ENCODE peak calls at places on chromosomes 6 and 20, in seven cellular contexts. Y is iPS-NIHi11; B is ELF-1; V is T follicular helper cell; A is T-helper 2 cell treated with Interferon-gamma antibody and Interleukin-4, amounts not matched to agents 5 μg/mL and 100 μg/mL, for 36 hours; W is HTR-8/SVneo; E is HCT116. M is an unnamed sample.

GRCh38 chr6:104788400-104788799 is 71.3 kb downstream of the HACE1 start:
- DNase-seq in E (no peak), V (no peak), Y (no peak), B (no peak), W (no peak), A (no peak), M (no peak)

GRCh38 chr20:61561111-61561830 is 309.2 kb downstream of the CDH4 start:
- DNase-seq in Y (no peak), W (no peak), B (no peak), A (no peak), V (no peak), E (no peak), M (no peak)

GRCh38 chr20:16308754-16309153 is 264.5 kb downstream of the KIF16B start:
- DNase-seq in E (no peak), V (no peak), Y (no peak), B (no peak), A (no peak), W (no peak), M (no peak)

GRCh38 chr6:151325075-151326050 is 66.0 kb downstream of the ZBTB2 start:
- DNase-seq in W (peak), Y (peak), B (no peak), V (no peak), E (peak), A (peak), M (peak)

GRCh38 chr6:8195714-8196104 is 93.4 kb upstream of the EEF1E1 start:
- DNase-seq in W (no peak), Y (no peak), B (no peak), E (no peak), V (no peak), A (no peak), M (no peak)

GRCh38 chr20:44711237-44711636 is 3.9 kb upstream of the CCN5 start:
- DNase-seq in E (no peak), A (no peak), V (no peak), B (no peak), W (no peak), Y (no peak), M (no peak)

GRCh38 chr20:8057871-8058270 is 38.3 kb upstream of the TMX4 start:
- DNase-seq in A (no peak), E (no peak), V (no peak), Y (no peak), B (no peak), W (no peak), M (no peak)

GRCh38 chr6:147787407-147787806 is 278.9 kb downstream of the SAMD5 start:
- DNase-seq in E (no peak), Y (no peak), V (no peak), W (no peak), B (no peak), A (no peak), M (no peak)

GRCh38 chr20:6956056-6956455 is 188.6 kb downstream of the BMP2 start:
- DNase-seq in V (no peak), Y (no peak), A (no peak), B (no peak), E (no peak), W (no peak), M (no peak)

GRCh38 chr20:36506253-36506652 is 35.1 kb upstream of the MYL9 start:
- DNase-seq in B (no peak), A (no peak), V (no peak), Y (no peak), E (no peak), W (peak), M (no peak)